ENCODE peak calls at places on chromosomes 12 and 14, in six cellular contexts. K is neuronal stem cell, L is IMR-90, A is H9, X is H1, D is mesenchymal stem cell. V is an unnamed sample.

GRCh38 chr12:51970904-51971646 is 19.6 kb downstream of the ACVR1B start:
- DNase-seq in L (peak; percentile 80), A (peak; percentile 68), D (peak; percentile 60), X (peak; percentile 62), K (no peak), V (no peak)

GRCh38 chr12:105076913-105077312 is 7.3 kb downstream of the ALDH1L2 start:
- DNase-seq in L (no peak), K (no peak), X (no peak), A (no peak), D (no peak), V (no peak)

GRCh38 chr12:5503371-5503770 is 71.5 kb downstream of the NTF3 start:
- DNase-seq in D (no peak), X (no peak), K (no peak), A (peak; percentile 1), L (no peak), V (no peak)

GRCh38 chr12:27193106-27193505 is 51.0 kb upstream of the STK38L start:
- DNase-seq in K (no peak), X (no peak), D (peak; percentile 80), A (no peak), L (peak; percentile 94), V (no peak)

GRCh38 chr12:52206309-52207040 is 14.7 kb upstream of the KRT80 start:
- DNase-seq in X (no peak), L (no peak), A (no peak), D (no peak), K (no peak), V (no peak)

GRCh38 chr12:4289334-4289878 is 15.8 kb downstream of the CCND2 start:
- DNase-seq in X (no peak), L (no peak), D (no peak), A (no peak), K (no peak), V (no peak)

GRCh38 chr12:32312049-32312670 is 87.2 kb upstream of the FGD4 start:
- DNase-seq in L (peak; percentile 72), A (no peak), K (peak; percentile 32), D (peak; percentile 71), X (no peak), V (peak; percentile 74)

GRCh38 chr12:29116414-29116813 is 32.7 kb upstream of the FAR2 start:
- DNase-seq in L (no peak), X (no peak), D (no peak), A (no peak), K (no peak), V (no peak)

GRCh38 chr12:107929436-107929835 is 154.9 kb downstream of the ASCL4 start:
- DNase-seq in L (peak; percentile 10), K (peak; percentile 8), D (no peak), A (peak; percentile 68), X (no peak), V (peak; percentile 5)

GRCh38 chr12:67068773-67069450 is 200.2 kb upstream of the CAND1 start:
- DNase-seq in A (peak; percentile 74), D (peak; percentile 46), L (peak; percentile 7), X (peak; percentile 78), K (peak; percentile 66), V (peak; percentile 63)

GRCh38 chr12:104620761-104621531 is 164.2 kb downstream of the CHST11 start:
- DNase-seq in A (no peak), K (no peak), D (no peak), X (no peak), L (no peak), V (no peak)

GRCh38 chr14:81551471-81551870 is 17.8 kb upstream of the SEL1L start:
- DNase-seq in L (no peak), X (no peak), D (no peak), A (no peak), K (no peak), V (no peak)

GRCh38 chr14:51210594-51210993 is 29.5 kb upstream of the TMX1 start:
- DNase-seq in D (no peak), K (no peak), X (no peak), A (no peak), L (no peak), V (no peak)

GRCh38 chr14:35403085-35403396 is 1.5 kb downstream of the NFKBIA start:
- DNase-seq in K (no peak), D (no peak), A (no peak), X (no peak), L (peak; percentile 58), V (peak; percentile 28)

GRCh38 chr12:106754331-106754730 is 20.2 kb upstream of the RIC8B start:
- DNase-seq in D (no peak), A (no peak), K (no peak), L (no peak), X (no peak), V (no peak)

GRCh38 chr14:20612403-20612802 is 21.2 kb upstream of the RNASE12 start:
- DNase-seq in X (no peak), D (no peak), K (no peak), L (no peak), A (no peak), V (no peak)

GRCh38 chr12:3252416-3252815 is 175.2 kb downstream of the TSPAN9 start:
- DNase-seq in L (peak; percentile 74), A (no peak), X (no peak), D (no peak), K (no peak), V (no peak)

GRCh38 chr12:127720334-127720733 is 546.6 kb upstream of the TMEM132C start:
- DNase-seq in L (no peak), D (no peak), X (no peak), K (no peak), A (no peak), V (no peak)

GRCh38 chr14:61525293-61526011 is 169.9 kb upstream of the HIF1A start:
- DNase-seq in K (no peak), X (no peak), L (peak; percentile 52), A (no peak), D (peak; percentile 91), V (peak; percentile 100)

GRCh38 chr14:24465369-24465768 is 22.8 kb upstream of the SDR39U1 start:
- DNase-seq in L (no peak), K (no peak), D (no peak), A (no peak), X (no peak), V (no peak)

GRCh38 chr12:53063708-53064612 is 14.1 kb downstream of the TNS2 start:
- DNase-seq in L (peak; percentile 74), D (peak; percentile 68), X (no peak), K (no peak), A (no peak), V (no peak)

GRCh38 chr12:92478692-92479091 is 224.1 kb upstream of the PLEKHG7 start:
- DNase-seq in K (no peak), X (no peak), L (no peak), D (no peak), A (no peak), V (no peak)

GRCh38 chr12:108560321-108560721 is 652 bp downstream of the SART3 start:
- DNase-seq in K (no peak), X (no peak), L (peak; percentile 64), D (peak; percentile 64), A (no peak), V (peak; percentile 16)

GRCh38 chr14:21092147-21093011 is 6.1 kb downstream of the ZNF219 start:
- DNase-seq in K (peak; percentile 79), D (peak; percentile 68), X (peak; percentile 99), L (peak; percentile 67), A (peak; percentile 90), V (peak; percentile 86)

GRCh38 chr14:97025722-97026121 is 228.5 kb downstream of the VRK1 start:
- DNase-seq in D (no peak), A (peak; percentile 87), X (peak; percentile 54), K (no peak), L (no peak), V (no peak)

GRCh38 chr12:69905801-69906200 is 80.8 kb downstream of the MYRFL start:
- DNase-seq in K (no peak), L (no peak), X (no peak), A (no peak), D (no peak), V (no peak)

GRCh38 chr12:3236345-3237153 is 159.4 kb downstream of the TSPAN9 start:
- DNase-seq in L (peak; percentile 72), D (peak; percentile 82), A (peak; percentile 86), X (no peak), K (no peak), V (peak; percentile 95)

GRCh38 chr14:23322568-23323517 is 1.6 kb downstream of the PABPN1 start:
- DNase-seq in A (no peak), D (no peak), L (no peak), X (no peak), K (no peak), V (no peak)

GRCh38 chr14:23324455-23324846 is 3.2 kb downstream of the PABPN1 start:
- DNase-seq in A (no peak), K (no peak), D (no peak), L (no peak), X (no peak), V (no peak)

GRCh38 chr14:23321572-23322547 is 603 bp downstream of the PABPN1 start:
- DNase-seq in X (peak; percentile 63), K (peak; percentile 18), D (peak; percentile 64), A (no peak), L (peak; percentile 54), V (peak; percentile 43)

GRCh38 chr14:23324993-23325392 is 3.7 kb downstream of the PABPN1 start:
- DNase-seq in X (peak; percentile 24), K (no peak), A (no peak), L (no peak), D (no peak), V (no peak)

GRCh38 chr14:23323838-23324454 is 2.7 kb downstream of the PABPN1 start:
- DNase-seq in A (no peak), K (no peak), D (no peak), L (no peak), X (peak; percentile 26), V (no peak)
- H3K14ac ChIP-seq in A (no peak overlapping the region), K (no peak overlapping the region), D (no peak overlapping the region), L (no peak overlapping the region), X (no peak overlapping the region), V (no peak overlapping the region)

DNA sequence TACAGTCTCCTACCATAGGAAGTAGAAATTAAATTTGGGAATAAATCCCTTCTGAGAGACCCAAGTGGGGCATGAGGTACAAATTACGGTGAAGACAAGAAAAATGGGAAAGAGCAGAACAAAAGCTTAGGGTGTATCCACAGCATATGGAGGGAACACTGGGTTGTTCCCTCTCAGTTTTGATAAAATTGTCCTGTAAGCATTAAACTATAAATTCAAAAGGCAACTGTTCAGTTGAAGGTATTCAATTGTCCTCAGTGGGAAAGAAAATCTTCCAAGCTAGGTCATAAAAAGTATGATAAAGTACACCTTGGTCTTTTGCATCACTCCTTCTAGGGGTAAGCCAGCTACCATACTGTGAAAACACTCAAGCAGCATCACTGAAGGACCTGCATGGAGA is 118.3 kb upstream of the LRFN5 start:
- DNase-seq in K (no peak), L (no peak), A (no peak), X (no peak), D (no peak), V (no peak)
- H3K14ac ChIP-seq in K (no peak overlapping the region), L (no peak overlapping the region), A (no peak overlapping the region), X (no peak overlapping the region), D (no peak overlapping the region), V (no peak overlapping the region)

GRCh38 chr12:116078396-116078795 is 199.1 kb downstream of the MED13L start:
- DNase-seq in D (no peak), K (no peak), A (no peak), X (no peak), L (no peak), V (no peak)
- H3K14ac ChIP-seq in D (no peak overlapping the region), K (no peak overlapping the region), A (no peak overlapping the region), X (no peak overlapping the region), L (no peak overlapping the region), V (no peak overlapping the region)

DNA sequence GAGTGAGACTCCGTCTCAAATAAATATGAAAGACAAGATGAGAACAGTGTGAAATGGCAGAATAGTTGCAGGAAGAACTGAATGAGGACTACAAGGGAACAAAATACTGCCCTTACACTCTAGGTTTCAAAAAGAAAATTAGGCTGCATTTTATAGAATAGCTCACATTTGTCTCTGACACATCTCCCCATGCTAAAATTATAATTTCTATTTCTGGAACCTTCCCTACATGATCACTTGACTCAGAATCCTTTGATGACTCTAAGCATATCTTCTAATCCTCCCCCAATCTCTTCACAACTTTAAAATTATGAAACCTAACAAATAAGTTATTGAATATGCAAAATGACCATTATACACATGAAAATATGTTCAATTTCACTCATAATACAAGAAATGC is 4.4 kb upstream of the HIGD1C start:
- DNase-seq in K (no peak), X (no peak), L (no peak), D (no peak), A (no peak), V (no peak)
- H3K14ac ChIP-seq in K (no peak overlapping the region), X (no peak overlapping the region), L (no peak overlapping the region), D (no peak overlapping the region), A (no peak overlapping the region), V (no peak overlapping the region)

V was measured in trophoblast cell.